ENCODE peak calls at places on chromosome 4, in four cellular contexts. I is HepG2, O is cardiac muscle cell, J is lower lobe of right lung. E is an unnamed sample.

GRCh38 chr4:3330682-3331081 is 37.9 kb downstream of the RGS12 start:
- DNase-seq in I (no peak), O (no peak), J (no peak), E (no peak)

GRCh38 chr4:144189121-144189520 is 48.6 kb upstream of the GYPA start:
- DNase-seq in O (no peak), I (no peak), J (no peak), E (no peak)

GRCh38 chr4:153222790-153223417 is 18.7 kb downstream of the TRIM2 start:
- DNase-seq in J (peak), I (no peak), O (peak), E (no peak)

GRCh38 chr4:73068496-73069337 is 799 bp downstream of the COX18 start:
- DNase-seq in I (peak), J (no peak), O (peak), E (no peak)

GRCh38 chr4:74284074-74284473 is 24.2 kb upstream of the EPGN start:
- DNase-seq in J (no peak), O (no peak), I (no peak), E (no peak)

GRCh38 chr4:181204109-181204508 is 1039.1 kb upstream of the TENM3 start:
- DNase-seq in I (no peak), O (no peak), J (no peak), E (no peak)

GRCh38 chr4:41202356-41202755 is 12.0 kb downstream of the APBB2 start:
- DNase-seq in I (no peak), J (no peak), O (no peak), E (no peak)

GRCh38 chr4:95585016-95585695 is 36.4 kb upstream of the UNC5C start:
- DNase-seq in I (no peak), J (no peak), O (no peak), E (no peak)

GRCh38 chr4:64713256-64713840 is 304.1 kb upstream of the TECRL start:
- DNase-seq in J (no peak), O (peak), I (peak), E (no peak)

GRCh38 chr4:126850286-126850685 is 782.5 kb upstream of the INTU start:
- DNase-seq in O (no peak), J (no peak), I (no peak), E (no peak)

GRCh38 chr4:173537628-173538147 is 7.7 kb upstream of the HAND2 start:
- DNase-seq in J (no peak), I (no peak), O (no peak), E (no peak)

GRCh38 chr4:173535165-173535737 is 5.2 kb upstream of the HAND2 start:
- DNase-seq in I (no peak), O (no peak), J (no peak), E (no peak)

GRCh38 chr4:173538148-173538902 is 8.3 kb upstream of the HAND2 start:
- DNase-seq in I (no peak), O (peak), J (no peak), E (no peak)

GRCh38 chr4:173535932-173536331 is 5.9 kb upstream of the HAND2 start:
- DNase-seq in J (no peak), I (no peak), O (no peak), E (no peak)

GRCh38 chr4:173536808-173537429 is 6.9 kb upstream of the HAND2 start:
- DNase-seq in O (peak), J (no peak), I (peak), E (no peak)
- TF ChIP-seq CTCF in O (no peak), J (no peak), I (no peak), E (no peak)

GRCh38 chr4:185142911-185143595 is at the start of gene SLC25A4:
- DNase-seq in I (peak), O (peak), J (peak), E (peak)
- TF ChIP-seq CTCF in I (peak), O (peak), J (peak), E (peak)

GRCh38 chr4:112897548-112897947 is 151.9 kb upstream of the ANK2 start:
- DNase-seq in O (peak), I (peak), J (no peak), E (no peak)
- TF ChIP-seq CTCF in O (no peak), I (no peak), J (no peak), E (no peak)

GRCh38 chr4:86004030-86004429 is 355.8 kb downstream of the MAPK10 start:
- DNase-seq in I (no peak), J (no peak), O (no peak), E (no peak)

GRCh38 chr4:86005998-86006397 is 353.9 kb downstream of the MAPK10 start:
- DNase-seq in I (no peak), J (no peak), O (no peak), E (no peak)

GRCh38 chr4:86011117-86011516 is 348.7 kb downstream of the MAPK10 start:
- DNase-seq in I (no peak), O (no peak), J (no peak), E (peak)

DNA sequence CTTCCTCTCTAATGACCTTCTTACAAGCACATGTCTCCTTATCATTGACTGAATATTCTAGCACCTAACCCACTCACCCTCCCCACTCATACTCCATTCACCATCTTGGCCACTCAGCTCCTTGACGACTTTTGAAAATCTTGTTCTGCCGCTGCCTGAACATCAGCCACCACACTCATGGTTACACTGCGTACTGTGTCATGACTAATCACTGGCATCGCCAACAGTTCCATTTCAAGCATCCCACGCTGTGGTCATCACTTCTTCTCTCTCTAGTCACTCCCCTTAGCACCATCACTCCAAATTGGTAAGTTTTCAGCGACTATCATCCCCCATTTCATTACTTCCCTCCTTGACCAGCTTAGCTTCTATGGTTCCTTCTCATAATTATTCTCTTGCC is 352.8 kb downstream of the MAPK10 start:
- DNase-seq in O (no peak), J (no peak), I (no peak), E (no peak)
- TF ChIP-seq CTCF in O (no peak), J (no peak), I (no peak), E (no peak)

GRCh38 chr4:142324572-142324971 is 521.5 kb downstream of the INPP4B start:
- DNase-seq in O (no peak), I (no peak), J (no peak), E (no peak)
- TF ChIP-seq CTCF in O (no peak), I (no peak), J (no peak), E (no peak)

GRCh38 chr4:113881256-113881655 is 98.2 kb downstream of the ARSJ start:
- DNase-seq in I (no peak), O (no peak), J (no peak), E (no peak)

GRCh38 chr4:113874480-113874879 is 105.0 kb downstream of the ARSJ start:
- DNase-seq in O (no peak), J (no peak), I (no peak), E (no peak)

GRCh38 chr4:113882668-113883067 is 96.8 kb downstream of the ARSJ start:
- DNase-seq in I (no peak), J (no peak), O (no peak), E (no peak)

GRCh38 chr4:113880240-113881028 is 99.0 kb downstream of the ARSJ start:
- DNase-seq in I (no peak), J (no peak), O (no peak), E (no peak)

DNA sequence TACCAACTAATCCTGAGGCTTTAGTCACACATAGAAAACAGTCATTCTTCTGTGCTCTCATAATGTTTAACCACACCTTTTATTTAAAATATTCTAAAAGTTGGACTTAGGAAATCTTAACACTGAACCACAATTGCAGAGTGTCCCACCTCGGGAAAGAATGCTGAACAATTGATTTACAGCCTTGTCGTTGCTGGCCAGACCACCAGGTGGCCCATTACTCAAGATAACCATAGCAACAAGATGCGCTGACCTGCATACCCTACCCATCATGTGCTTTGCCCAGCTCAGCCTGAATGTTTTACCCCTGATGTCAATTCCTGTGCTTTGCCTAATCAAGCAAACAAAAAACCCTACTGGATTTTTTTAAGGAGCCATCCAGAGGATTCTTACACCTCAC is 100.7 kb downstream of the ARSJ start:
- DNase-seq in O (peak), I (peak), J (no peak), E (no peak)
- TF ChIP-seq CTCF in O (peak), I (peak), J (peak), E (no peak)

GRCh38 chr4:83034630-83035494 is at the start of gene COPS4:
- DNase-seq in I (peak), J (peak), O (peak), E (peak)
- TF ChIP-seq CTCF in I (no peak), J (peak), O (peak), E (no peak)

GRCh38 chr4:29805245-29805644 is 914.9 kb upstream of the PCDH7 start:
- DNase-seq in J (no peak), O (peak), I (peak), E (no peak)
- TF ChIP-seq CTCF in J (no peak), O (no peak), I (no peak), E (no peak)

E was measured in thoracic aorta.